ENCODE peak calls at places on chromosomes 11 and 22, in five cellular contexts. Y is A549, B is SK-N-SH, C is K562, O is WTC11. H is an unnamed sample.

GRCh38 chr11:119694334-119694733 is 34.7 kb downstream of the NECTIN1 start:
- DNase-seq in Y (peak; percentile 21), B (no peak), C (no peak), O (no peak), H (peak; percentile 91)

GRCh38 chr22:28310299-28310698 is 369.3 kb downstream of the TTC28 start:
- DNase-seq in Y (no peak), B (no peak), C (no peak), O (no peak), H (no peak)

GRCh38 chr22:18968011-18968749 is 32.1 kb upstream of the PRODH start:
- DNase-seq in Y (no peak), B (no peak), C (peak; percentile 94), O (peak; percentile 70), H (peak; percentile 44)

GRCh38 chr22:42780070-42780540 is 59.4 kb upstream of the A4GALT start:
- DNase-seq in Y (peak; percentile 93), B (peak; percentile 61), C (peak; percentile 53), O (peak; percentile 42), H (peak; percentile 88)

GRCh38 chr11:76371170-76371569 is 9.8 kb downstream of the THAP12 start:
- DNase-seq in Y (peak; percentile 61), B (no peak), C (no peak), O (no peak), H (peak; percentile 35)

GRCh38 chr11:102061276-102061675 is 14.0 kb downstream of the CFAP300 start:
- DNase-seq in Y (no peak), B (no peak), C (no peak), O (no peak), H (no peak)

GRCh38 chr11:23569134-23569533 is 708.9 kb upstream of the CCDC179 start:
- DNase-seq in Y (no peak), B (no peak), C (no peak), O (no peak), H (no peak)

GRCh38 chr11:129973068-129973467 is 29.6 kb downstream of the PRDM10 start:
- DNase-seq in Y (no peak), B (no peak), C (no peak), O (no peak), H (peak; percentile 81)

GRCh38 chr11:86811637-86812321 is 11.4 kb downstream of the PRSS23 start:
- DNase-seq in Y (peak; percentile 84), B (no peak), C (no peak), O (no peak), H (no peak)

GRCh38 chr11:34600339-34601084 is 20.4 kb upstream of the EHF start:
- DNase-seq in Y (peak; percentile 98), B (peak; percentile 12), C (peak; percentile 86), O (no peak), H (no peak)

GRCh38 chr11:83456075-83456474 is 169.9 kb upstream of the CCDC90B start:
- DNase-seq in Y (no peak), B (no peak), C (no peak), O (peak; percentile 50), H (no peak)

GRCh38 chr22:20267441-20268288 is 453 bp downstream of the RTN4R start:
- DNase-seq in Y (no peak), B (peak; percentile 53), C (peak; percentile 80), O (peak; percentile 45), H (peak; percentile 70)

GRCh38 chr11:19493446-19493845 is 219.2 kb upstream of the NAV2 start:
- DNase-seq in Y (no peak), B (no peak), C (no peak), O (no peak), H (peak; percentile 14)

GRCh38 chr22:24008381-24009226 is 2.5 kb upstream of the CABIN1 start:
- DNase-seq in Y (no peak), B (no peak), C (no peak), O (no peak), H (no peak)

GRCh38 chr11:65310756-65311155 is 3.9 kb upstream of the CDC42EP2 start:
- DNase-seq in Y (no peak), B (no peak), C (no peak), O (no peak), H (no peak)

GRCh38 chr11:73838443-73839122 is 38.1 kb downstream of the COA4 start:
- DNase-seq in Y (no peak), B (no peak), C (no peak), O (no peak), H (no peak)

GRCh38 chr11:26030419-26030818 is 301.5 kb upstream of the ANO3 start:
- DNase-seq in Y (no peak), B (no peak), C (no peak), O (no peak), H (no peak)

GRCh38 chr11:80533463-80533862 is 1092.6 kb upstream of the TENM4 start:
- DNase-seq in Y (no peak), B (no peak), C (no peak), O (no peak), H (no peak)

GRCh38 chr11:35418282-35418846 is 994 bp downstream of the SLC1A2 start:
- DNase-seq in Y (peak; percentile 20), B (peak; percentile 32), C (no peak), O (peak; percentile 60), H (no peak)

GRCh38 chr11:62505112-62505783 is 41.4 kb downstream of the AHNAK start:
- DNase-seq in Y (no peak), B (no peak), C (peak; percentile 65), O (peak; percentile 64), H (peak; percentile 31)

GRCh38 chr11:62850911-62851806 is 11.8 kb upstream of the WDR74 start:
- DNase-seq in Y (peak; percentile 51), B (no peak), C (no peak), O (no peak), H (peak; percentile 64)

GRCh38 chr22:37182101-37182948 is 5.7 kb downstream of the C1QTNF6 start:
- DNase-seq in Y (peak; percentile 26), B (no peak), C (peak; percentile 24), O (no peak), H (no peak)

GRCh38 chr22:37184380-37184755 is 3.7 kb downstream of the C1QTNF6 start:
- DNase-seq in Y (no peak), B (no peak), C (no peak), O (no peak), H (no peak)

GRCh38 chr22:37182949-37183245 is 5.2 kb downstream of the C1QTNF6 start:
- DNase-seq in Y (no peak), B (no peak), C (no peak), O (no peak), H (no peak)

GRCh38 chr22:37184816-37185541 is 3.1 kb downstream of the C1QTNF6 start:
- DNase-seq in Y (no peak), B (no peak), C (no peak), O (no peak), H (no peak)

GRCh38 chr22:37183432-37184379 is 4.3 kb downstream of the C1QTNF6 start:
- DNase-seq in Y (no peak), B (no peak), C (no peak), O (no peak), H (no peak)
- TF ChIP-seq CTCF in Y (no peak), B (no peak), C (no peak), O (no peak), H (no peak)

GRCh38 chr11:67211656-67212436 is 54.4 kb upstream of the GRK2 start:
- DNase-seq in Y (no peak), B (no peak), C (no peak), O (no peak), H (peak; percentile 43)

GRCh38 chr11:67213251-67213650 is 53.0 kb upstream of the GRK2 start:
- DNase-seq in Y (no peak), B (no peak), C (no peak), O (no peak), H (peak; percentile 87)
- TF ChIP-seq MAX in Y (no peak), B (no peak), C (no peak), O (no peak), H (no peak)

GRCh38 chr11:11476499-11476898 is 123.4 kb upstream of the CSNK2A3 start:
- DNase-seq in Y (no peak), B (no peak), C (no peak), O (no peak), H (no peak)

GRCh38 chr11:11480951-11481350 is 127.9 kb upstream of the CSNK2A3 start:
- DNase-seq in Y (no peak), B (no peak), C (no peak), O (no peak), H (no peak)

GRCh38 chr11:11478687-11479086 is 125.6 kb upstream of the CSNK2A3 start:
- DNase-seq in Y (no peak), B (no peak), C (peak; percentile 22), O (peak; percentile 39), H (no peak)

GRCh38 chr11:11478021-11478420 is 125.0 kb upstream of the CSNK2A3 start:
- DNase-seq in Y (no peak), B (no peak), C (no peak), O (no peak), H (no peak)

DNA sequence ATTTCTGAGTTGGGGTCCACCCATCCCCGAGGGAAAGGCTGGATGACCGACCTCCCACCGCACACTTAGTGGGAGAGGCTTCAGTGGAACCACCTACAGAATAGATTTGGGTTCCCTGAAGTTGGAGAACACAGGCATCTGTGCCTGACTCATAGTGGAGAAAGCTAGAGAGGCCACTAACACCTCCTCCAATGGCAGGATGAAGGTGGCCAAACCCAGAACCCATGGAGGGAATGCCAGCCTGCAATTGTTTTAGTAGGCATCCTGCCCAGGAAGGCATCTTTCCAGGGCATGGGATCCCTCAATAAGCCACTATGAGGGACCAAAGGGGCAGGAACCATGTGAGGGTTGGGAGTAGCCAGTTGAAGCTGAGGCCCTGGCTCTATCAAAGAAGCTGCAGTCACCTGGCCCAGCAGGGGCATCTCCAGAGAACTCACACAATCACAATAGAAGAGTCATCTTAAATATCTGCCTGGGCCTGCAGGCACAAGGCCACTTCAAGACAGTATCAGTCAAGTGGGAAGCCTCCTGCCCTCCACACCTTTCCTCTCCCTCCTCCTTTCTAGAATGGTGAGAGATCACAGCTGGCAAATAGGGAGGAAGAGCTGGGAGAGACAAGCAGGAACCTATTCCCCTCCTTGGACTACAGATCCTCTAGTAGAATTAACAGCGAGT is 124.1 kb upstream of the CSNK2A3 start:
- DNase-seq in Y (no peak), B (no peak), C (no peak), O (no peak), H (no peak)
- TF ChIP-seq CTCF in Y (no peak), B (no peak), C (no peak), O (no peak), H (no peak)

DNA sequence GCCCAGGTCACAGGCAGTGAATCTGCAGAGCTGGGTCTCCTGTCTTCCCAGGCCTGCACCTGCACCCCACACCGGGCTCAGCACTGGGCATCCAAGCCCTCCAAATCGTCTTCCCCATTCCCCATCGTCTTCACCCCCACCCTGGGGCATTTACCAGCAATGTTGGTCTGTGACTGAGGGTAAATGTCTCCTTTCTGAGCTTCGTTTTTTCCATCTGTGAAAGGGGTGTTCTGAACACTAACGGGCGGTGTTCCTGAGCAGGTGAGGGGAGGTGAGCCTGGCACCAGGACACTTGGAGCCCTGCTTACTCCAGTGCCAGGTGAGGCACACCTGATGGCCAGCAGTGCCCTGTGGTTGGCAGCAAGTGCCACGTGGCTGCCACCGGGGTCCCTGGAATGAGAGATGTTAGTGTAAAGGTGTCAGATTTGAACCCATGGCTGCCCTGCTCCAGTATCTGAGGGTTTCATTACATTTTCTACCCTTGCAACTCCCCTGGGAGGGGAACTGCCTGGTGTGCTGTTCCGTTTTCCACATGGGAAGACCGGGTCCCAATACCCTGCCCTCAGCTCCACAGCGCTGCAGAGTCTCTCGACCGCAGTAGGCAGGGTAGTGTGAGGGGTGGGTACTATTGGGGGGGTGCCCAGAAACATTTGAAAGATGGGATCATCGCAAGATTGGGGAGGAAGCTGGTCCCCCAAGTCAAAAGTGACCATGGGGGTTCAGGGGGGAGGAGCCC is 1.9 kb downstream of the CDC42EP1 start:
- DNase-seq in Y (no peak), B (no peak), C (no peak), O (no peak), H (no peak)
- TF ChIP-seq MAX in Y (no peak), B (no peak), C (no peak), O (no peak), H (no peak)